ENCODE peak calls at places on chromosomes 12 and 14, in six cellular contexts. P is stomach; V is upper lobe of right lung; C is CD4-positive, alpha-beta T cell; M is dorsolateral prefrontal cortex; N is fibroblast of pulmonary artery. T is an unnamed sample.
A peak's percentile ranks its signal among the peaks of the same experiment; 100 is the strongest.

GRCh38 chr14:89424241-89424640 is 7.2 kb upstream of the FOXN3 start:
- DNase-seq in V (no peak), N (no peak), M (no peak), C (no peak), P (no peak), T (no peak)

GRCh38 chr14:50714452-50715073 is 46.5 kb upstream of the SAV1 start:
- DNase-seq in M (no peak), N (peak; percentile 64), P (no peak), V (no peak), C (no peak), T (no peak)

GRCh38 chr12:2794736-2795289 is at the start of gene FKBP4:
- DNase-seq in C (peak; percentile 86), M (peak; percentile 94), V (peak; percentile 95), P (peak; percentile 93), N (peak; percentile 80), T (peak; percentile 98)

GRCh38 chr12:125280482-125281377 is 215.5 kb downstream of the AACS start:
- DNase-seq in C (no peak), P (no peak), N (no peak), M (no peak), V (no peak), T (no peak)

GRCh38 chr14:103511022-103511693 is 11.5 kb downstream of the CKB start:
- DNase-seq in V (peak; percentile 65), N (no peak), C (no peak), P (no peak), M (peak; percentile 40), T (peak; percentile 11)

GRCh38 chr12:107458163-107458562 is 227.4 kb upstream of the PWP1 start:
- DNase-seq in M (no peak), N (no peak), P (peak; percentile 57), V (no peak), C (no peak), T (no peak)

GRCh38 chr12:114944736-114945135 is 260.8 kb upstream of the TBX3 start:
- DNase-seq in N (no peak), V (no peak), C (no peak), M (no peak), P (no peak), T (no peak)

GRCh38 chr14:92368001-92368400 is 45.0 kb downstream of the SLC24A4 start:
- DNase-seq in M (no peak), V (no peak), C (no peak), N (no peak), P (no peak), T (no peak)

GRCh38 chr12:111757361-111758119 is 9.2 kb upstream of the ALDH2 start:
- DNase-seq in M (peak; percentile 58), P (peak; percentile 62), V (peak; percentile 79), C (no peak), N (peak; percentile 62), T (no peak)

GRCh38 chr14:50800032-50800431 is 30.9 kb downstream of the NIN start:
- DNase-seq in P (no peak), M (no peak), C (no peak), V (no peak), N (peak; percentile 15), T (no peak)

GRCh38 chr12:132904718-132905328 is 17.4 kb upstream of the CHFR start:
- DNase-seq in V (peak; percentile 91), M (peak; percentile 71), N (peak; percentile 46), C (peak; percentile 89), P (peak; percentile 72), T (no peak)

GRCh38 chr12:131642771-131643170 is 68.1 kb upstream of the SFSWAP start:
- DNase-seq in V (no peak), M (no peak), N (no peak), C (no peak), P (no peak), T (no peak)

GRCh38 chr14:33309081-33309480 is 370.4 kb downstream of the NPAS3 start:
- DNase-seq in P (no peak), N (no peak), V (no peak), C (no peak), M (no peak), T (no peak)

GRCh38 chr12:103956515-103957027 is 9.1 kb upstream of the TDG start:
- DNase-seq in P (no peak), N (no peak), V (no peak), M (peak; percentile 37), C (no peak), T (no peak)

GRCh38 chr12:69779928-69780327 is 41.3 kb downstream of the RAB3IP start:
- DNase-seq in M (no peak), V (no peak), N (peak; percentile 69), C (no peak), P (no peak), T (peak; percentile 38)

GRCh38 chr14:72996916-72997315 is 30.0 kb downstream of the ZFYVE1 start:
- DNase-seq in C (no peak), N (no peak), V (no peak), M (no peak), P (no peak), T (no peak)

GRCh38 chr14:89767861-89768268 is 186.7 kb downstream of the EFCAB11 start:
- DNase-seq in V (no peak), N (peak; percentile 73), M (no peak), P (no peak), C (peak; percentile 52), T (no peak)

GRCh38 chr14:75715926-75716780 is 55.1 kb downstream of the TTLL5 start:
- DNase-seq in C (no peak), P (no peak), M (no peak), V (no peak), N (no peak), T (no peak)

GRCh38 chr14:99879401-99880295 is 86.4 kb downstream of the EML1 start:
- DNase-seq in N (peak; percentile 42), C (no peak), P (no peak), V (no peak), M (no peak), T (peak; percentile 50)

GRCh38 chr12:27193106-27193505 is 51.0 kb upstream of the STK38L start:
- DNase-seq in P (no peak), V (no peak), C (no peak), M (no peak), N (peak; percentile 80), T (no peak)

GRCh38 chr12:27032679-27033078 is 10.3 kb downstream of the MED21 start:
- DNase-seq in V (no peak), M (no peak), P (no peak), C (no peak), N (no peak), T (no peak)

GRCh38 chr12:45338272-45338671 is 122.4 kb downstream of the ANO6 start:
- DNase-seq in P (no peak), N (peak; percentile 54), C (no peak), V (no peak), M (no peak), T (no peak)

GRCh38 chr14:65833256-65833880 is 420.8 kb downstream of the FUT8 start:
- DNase-seq in P (no peak), N (no peak), C (no peak), M (no peak), V (no peak), T (no peak)

GRCh38 chr12:116143883-116144266 is 133.6 kb downstream of the MED13L start:
- DNase-seq in M (no peak), P (no peak), C (no peak), N (peak; percentile 59), V (no peak), T (no peak)

GRCh38 chr12:25119020-25119419 is 75.9 kb downstream of the DNAI7 start:
- DNase-seq in N (no peak), M (no peak), C (no peak), V (no peak), P (no peak), T (no peak)
- TF ChIP-seq CTCF in N (peak; percentile 9), M (no peak), C (no peak), V (no peak), P (no peak), T (peak; percentile 18)

GRCh38 chr14:59133202-59133601 is 55.3 kb upstream of the DAAM1 start:
- DNase-seq in V (no peak), N (peak; percentile 31), M (no peak), P (no peak), C (no peak), T (no peak)
- TF ChIP-seq CTCF in V (peak; percentile 23), N (peak; percentile 32), M (no peak), P (no peak), C (no peak), T (no peak)

GRCh38 chr12:29171421-29172258 is 22.6 kb downstream of the FAR2 start:
- DNase-seq in P (no peak), N (no peak), M (no peak), C (no peak), V (peak; percentile 46), T (no peak)
- TF ChIP-seq CTCF in P (no peak), N (no peak), M (no peak), C (no peak), V (no peak), T (no peak)

DNA sequence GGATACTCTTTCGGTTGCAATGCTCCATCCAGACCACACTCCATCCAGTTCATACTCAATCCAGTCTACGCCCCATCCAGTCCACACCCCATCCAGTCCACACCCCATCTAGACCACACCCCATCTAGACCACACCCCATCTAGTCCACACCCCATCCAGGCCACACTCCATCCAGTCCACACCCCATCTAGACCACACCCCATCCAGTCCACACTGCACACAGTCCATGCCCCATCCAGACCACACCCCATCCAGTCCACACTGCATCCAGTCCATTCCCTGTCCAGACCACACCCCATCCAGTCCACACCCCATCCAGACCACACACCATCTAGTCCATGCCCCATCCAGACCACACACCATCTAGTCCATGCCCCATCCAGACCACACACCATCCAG is 116.0 kb upstream of the RTL1 start:
- DNase-seq in C (no peak), V (peak; percentile 17), P (no peak), N (no peak), M (no peak), T (no peak)
- TF ChIP-seq CTCF in C (no peak), V (no peak), P (no peak), N (no peak), M (no peak), T (no peak)

GRCh38 chr14:25381498-25381897 is 331.6 kb upstream of the STXBP6 start:
- DNase-seq in P (no peak), V (no peak), M (no peak), N (peak; percentile 3), C (no peak), T (no peak)
- TF ChIP-seq CTCF in P (no peak), V (no peak), M (no peak), N (peak; percentile 25), C (no peak), T (no peak)

DNA sequence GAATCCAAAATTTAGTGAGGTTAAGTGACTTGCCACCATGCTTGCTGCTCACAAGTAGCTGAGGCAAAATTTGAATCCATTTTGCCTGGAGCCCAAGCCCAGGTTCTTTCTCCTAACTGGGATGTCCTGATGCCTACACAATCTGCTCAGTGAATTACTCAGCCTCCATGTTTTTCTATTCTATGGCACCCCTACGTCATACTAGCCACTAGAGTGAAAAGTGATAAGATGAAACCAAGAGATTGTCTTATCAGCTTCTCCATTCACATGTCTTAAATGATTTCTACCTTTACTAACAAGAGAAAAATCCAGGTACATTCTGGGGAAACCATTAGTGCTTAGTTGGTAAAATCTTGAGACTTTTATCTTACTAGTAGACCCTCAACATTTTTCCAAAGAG is 720.1 kb downstream of the DIO2 start:
- DNase-seq in V (no peak), P (no peak), M (no peak), N (no peak), C (no peak), T (no peak)
- TF ChIP-seq CTCF in V (no peak), P (no peak), M (no peak), N (no peak), C (no peak), T (no peak)

DNA sequence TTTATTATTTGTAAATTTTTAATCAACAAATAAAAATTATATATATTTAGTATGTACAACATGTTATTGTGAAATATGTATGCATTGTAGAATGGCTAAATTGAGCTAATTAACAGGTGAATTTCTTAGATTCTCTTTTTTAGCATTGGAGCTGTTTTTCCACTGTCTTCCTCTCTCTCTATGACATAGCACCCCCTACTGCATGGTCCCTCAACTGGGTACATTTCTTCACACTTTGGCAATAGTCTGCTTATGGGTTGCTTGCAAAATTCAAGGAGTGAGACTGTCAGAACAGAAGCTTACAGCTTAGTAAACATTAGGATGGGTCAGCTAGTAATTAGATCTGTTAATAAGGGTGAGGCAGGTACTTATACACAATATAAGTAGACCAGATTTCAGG is 658.5 kb upstream of the MGAT4C start:
- DNase-seq in P (no peak), V (no peak), N (peak; percentile 81), M (no peak), C (no peak), T (no peak)
- TF ChIP-seq CTCF in P (no peak), V (no peak), N (peak; percentile 84), M (peak; percentile 25), C (no peak), T (peak; percentile 83)